ENCODE peak calls at places on chromosome 11, in six cellular contexts. U is heart right ventricle, K is cardiac muscle cell, T is neural progenitor cell, A is OCI-LY7, R is SK-N-SH. X is an unnamed sample.

GRCh38 chr11:1234771-1235614 is 12.1 kb downstream of the MUC5B start:
- DNase-seq in U (no peak), K (no peak), T (peak; percentile 1), A (no peak), R (peak; percentile 29), X (no peak)

GRCh38 chr11:108768964-108769363 is 104.1 kb downstream of the DDX10 start:
- DNase-seq in U (no peak), K (no peak), T (no peak), A (no peak), R (no peak), X (no peak)

GRCh38 chr11:91932151-91932821 is 292.3 kb upstream of the FAT3 start:
- DNase-seq in U (no peak), K (no peak), T (no peak), A (no peak), R (peak; percentile 48), X (no peak)

GRCh38 chr11:1299621-1300020 is 9.8 kb downstream of the TOLLIP start:
- DNase-seq in U (no peak), K (no peak), T (no peak), A (no peak), R (no peak), X (no peak)

GRCh38 chr11:117410861-117411725 is 83.4 kb downstream of the CEP164 start:
- DNase-seq in U (no peak), K (no peak), T (no peak), A (no peak), R (peak; percentile 77), X (no peak)

GRCh38 chr11:100855466-100856067 is 168.5 kb downstream of the ARHGAP42 start:
- DNase-seq in U (no peak), K (peak; percentile 78), T (peak; percentile 60), A (peak; percentile 39), R (peak; percentile 4), X (no peak)

GRCh38 chr11:37371346-37371970 is 773.4 kb upstream of the RAG2 start:
- DNase-seq in U (no peak), K (peak; percentile 8), T (no peak), A (no peak), R (no peak), X (no peak)

GRCh38 chr11:108897071-108897481 is 232.2 kb downstream of the DDX10 start:
- DNase-seq in U (no peak), K (peak; percentile 37), T (peak; percentile 54), A (no peak), R (no peak), X (no peak)

GRCh38 chr11:117828641-117829368 is 4.3 kb upstream of the FXYD2 start:
- DNase-seq in U (peak; percentile 54), K (peak; percentile 68), T (no peak), A (no peak), R (no peak), X (peak; percentile 59)

GRCh38 chr11:95134491-95134890 is 44.8 kb downstream of the ENDOD1 start:
- DNase-seq in U (no peak), K (peak; percentile 41), T (no peak), A (no peak), R (no peak), X (no peak)

GRCh38 chr11:128599729-128600128 is 12.4 kb upstream of the ETS1 start:
- DNase-seq in U (no peak), K (no peak), T (no peak), A (no peak), R (no peak), X (no peak)

GRCh38 chr11:35681181-35681767 is 18.7 kb downstream of the TRIM44 start:
- DNase-seq in U (no peak), K (no peak), T (no peak), A (no peak), R (no peak), X (no peak)

GRCh38 chr11:94212898-94213297 is 84.3 kb downstream of the PANX1 start:
- DNase-seq in U (no peak), K (no peak), T (no peak), A (no peak), R (no peak), X (no peak)

GRCh38 chr11:119891392-119891791 is 162.4 kb upstream of the NECTIN1 start:
- DNase-seq in U (peak; percentile 79), K (no peak), T (no peak), A (no peak), R (peak; percentile 74), X (no peak)

GRCh38 chr11:1281974-1282365 is 27.5 kb downstream of the TOLLIP start:
- DNase-seq in U (no peak), K (no peak), T (no peak), A (no peak), R (no peak), X (no peak)

GRCh38 chr11:43579919-43580276 is 100.6 kb upstream of the HSD17B12 start:
- DNase-seq in U (no peak), K (no peak), T (peak; percentile 36), A (no peak), R (no peak), X (no peak)
- H3K4me3 ChIP-seq in U (peak overlapping the region; percentile 59), K (peak overlapping the region; percentile 57), T (peak overlapping the region; percentile 57), A (peak overlapping the region; percentile 65), R (peak overlapping the region; percentile 50), X (peak overlapping the region; percentile 32)

GRCh38 chr11:2641623-2642022 is 58.2 kb downstream of the KCNQ1OT1 start:
- DNase-seq in U (no peak), K (no peak), T (no peak), A (no peak), R (no peak), X (no peak)
- H3K9me3 ChIP-seq in U (peaks cover 97% of the 10 kb centered on the region), K (no peaks in the 10 kb centered on the region), T (peaks cover 39% of the 10 kb centered on the region), A (peaks cover 23% of the 10 kb centered on the region), R (peaks cover 30% of the 10 kb centered on the region), X (peaks cover 27% of the 10 kb centered on the region)

GRCh38 chr11:77055056-77055680 is 11.6 kb upstream of the CAPN5 start:
- DNase-seq in U (no peak), K (no peak), T (no peak), A (no peak), R (no peak), X (no peak)

GRCh38 chr11:77052531-77052930 is 14.2 kb upstream of the CAPN5 start:
- DNase-seq in U (no peak), K (no peak), T (no peak), A (no peak), R (no peak), X (no peak)

GRCh38 chr11:77055913-77056312 is 10.9 kb upstream of the CAPN5 start:
- DNase-seq in U (no peak), K (no peak), T (no peak), A (no peak), R (no peak), X (no peak)

GRCh38 chr11:77053217-77054013 is 13.4 kb upstream of the CAPN5 start:
- DNase-seq in U (no peak), K (no peak), T (no peak), A (no peak), R (no peak), X (no peak)

GRCh38 chr11:77054018-77054417 is 12.8 kb upstream of the CAPN5 start:
- DNase-seq in U (no peak), K (no peak), T (no peak), A (no peak), R (no peak), X (no peak)
- H3K36me3 ChIP-seq in U (no peaks in the 10 kb centered on the region), K (no peaks in the 10 kb centered on the region), T (no peaks in the 10 kb centered on the region), A (no peaks in the 10 kb centered on the region), R (no peaks in the 10 kb centered on the region), X (no peaks in the 10 kb centered on the region)

DNA sequence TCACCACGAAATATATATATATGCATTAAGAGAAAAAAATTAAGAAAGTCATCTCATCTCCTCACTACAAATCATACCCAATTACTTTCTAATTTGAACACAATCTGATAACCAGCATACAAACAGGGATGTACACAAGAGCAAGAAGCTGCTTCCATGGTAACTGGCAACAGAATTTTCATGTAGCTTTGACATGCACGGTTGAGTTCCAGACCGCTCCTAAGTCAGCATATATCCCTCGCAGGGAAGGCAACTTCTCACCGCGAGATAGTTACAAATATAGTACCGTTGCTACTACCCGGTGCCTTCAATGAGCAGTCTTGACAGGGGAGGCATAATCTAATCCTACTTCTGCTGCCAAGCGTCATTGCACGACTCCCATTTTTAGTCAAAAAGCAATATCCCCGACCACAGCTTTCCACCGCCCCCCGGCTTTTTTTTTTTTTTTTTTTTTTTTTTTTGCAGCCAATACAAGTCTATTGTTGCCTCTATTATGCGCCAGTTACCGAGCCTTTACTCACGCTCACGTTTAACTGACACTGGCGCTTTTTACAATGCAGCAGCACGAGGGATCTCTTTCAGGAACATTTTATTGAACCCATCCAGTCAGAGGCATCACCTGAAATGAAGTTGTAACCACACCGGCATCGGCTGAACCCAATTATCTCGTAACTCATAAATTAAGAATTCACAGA is 2.2 kb downstream of the CADM1 start:
- DNase-seq in U (no peak), K (no peak), T (peak; percentile 53), A (peak; percentile 55), R (peak; percentile 42), X (peak; percentile 8)
- H3K4me3 ChIP-seq in U (peak overlapping the region; percentile 63), K (peak overlapping the region; percentile 71), T (peak overlapping the region; percentile 77), A (peak overlapping the region; percentile 77), R (peak overlapping the region; percentile 84), X (no peak overlapping the region)

GRCh38 chr11:70247042-70247709 is 23.3 kb upstream of the PPFIA1 start:
- DNase-seq in U (no peak), K (no peak), T (no peak), A (no peak), R (no peak), X (no peak)
- H3K9me3 ChIP-seq in U (no peaks in the 10 kb centered on the region), K (no peaks in the 10 kb centered on the region), T (no peaks in the 10 kb centered on the region), A (no peaks in the 10 kb centered on the region), R (no peaks in the 10 kb centered on the region), X (no peaks in the 10 kb centered on the region)

DNA sequence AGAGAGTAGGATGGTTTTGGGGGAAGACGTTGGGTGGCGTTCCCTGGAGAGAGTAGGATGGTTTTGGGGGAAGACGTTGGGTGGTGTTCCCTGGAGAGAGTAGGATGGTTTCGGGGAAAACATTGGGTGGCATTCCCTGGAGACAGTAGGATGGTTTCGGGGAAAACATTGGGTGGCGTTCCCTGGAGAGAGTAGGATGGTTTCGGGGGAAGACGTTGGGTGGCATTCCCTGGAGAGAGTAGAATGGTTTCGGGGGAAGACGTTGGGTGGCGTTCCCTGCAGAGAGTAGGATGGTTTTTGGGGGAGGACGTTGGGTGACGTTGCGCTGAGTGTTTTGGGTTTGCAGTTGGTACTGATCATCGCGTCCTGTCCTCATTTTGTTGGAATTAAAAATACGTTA is 28.2 kb downstream of the IGHMBP2 start:
- DNase-seq in U (no peak), K (no peak), T (no peak), A (no peak), R (no peak), X (no peak)
- H3K36me3 ChIP-seq in U (peaks cover 89% of the 10 kb centered on the region), K (peaks cover 28% of the 10 kb centered on the region), T (no peaks in the 10 kb centered on the region), A (peaks cover 47% of the 10 kb centered on the region), R (peaks cover 14% of the 10 kb centered on the region), X (peaks cover 37% of the 10 kb centered on the region)

X was measured in CD4-positive, alpha-beta memory T cell.